ENCODE peak calls at places on chromosome 18, in four cellular contexts. J is Panc1, M is brain microvascular endothelial cell, Q is pancreas. X is an unnamed sample.

GRCh38 chr18:3062798-3063563 is 50.0 kb upstream of the LPIN2 start:
- DNase-seq in J (peak), M (no peak), Q (peak), X (peak)

GRCh38 chr18:48342588-48342987 is 66.6 kb downstream of the ZBTB7C start:
- DNase-seq in J (no peak), M (no peak), Q (no peak), X (no peak)

GRCh38 chr18:73462092-73462491 is 594.3 kb upstream of the NETO1 start:
- DNase-seq in J (no peak), M (peak), Q (peak), X (no peak)

GRCh38 chr18:31723998-31724711 is 36.5 kb downstream of the SLC25A52 start:
- DNase-seq in J (no peak), M (no peak), Q (peak), X (no peak)

GRCh38 chr18:62728254-62728653 is 12.9 kb downstream of the PHLPP1 start:
- DNase-seq in J (no peak), M (no peak), Q (no peak), X (no peak)

GRCh38 chr18:31325051-31325450 is 7.1 kb downstream of the DSG1 start:
- DNase-seq in J (peak), M (peak), Q (no peak), X (no peak)

GRCh38 chr18:67875936-67876335 is 359.4 kb upstream of the DSEL start:
- DNase-seq in J (no peak), M (peak), Q (no peak), X (no peak)

GRCh38 chr18:61854578-61854977 is 38.2 kb downstream of the RNF152 start:
- DNase-seq in J (no peak), M (peak), Q (no peak), X (no peak)

GRCh38 chr18:910247-910646 is 5.6 kb downstream of the ADCYAP1 start:
- DNase-seq in J (no peak), M (no peak), Q (no peak), X (no peak)

GRCh38 chr18:21406111-21406510 is 164.1 kb downstream of the GREB1L start:
- DNase-seq in J (no peak), M (no peak), Q (no peak), X (no peak)

GRCh38 chr18:9475643-9476580 is 599 bp downstream of the RALBP1 start:
- DNase-seq in J (no peak), M (peak), Q (no peak), X (no peak)

GRCh38 chr18:70380915-70381896 is 92.4 kb downstream of the SOCS6 start:
- DNase-seq in J (no peak), M (no peak), Q (peak), X (no peak)

GRCh38 chr18:9615280-9615797 is 980 bp upstream of the PPP4R1 start:
- DNase-seq in J (no peak), M (no peak), Q (no peak), X (no peak)

GRCh38 chr18:50895350-50896045 is 16.6 kb downstream of the ME2 start:
- DNase-seq in J (no peak), M (no peak), Q (no peak), X (no peak)

GRCh38 chr18:678482-679182 is 21.2 kb downstream of the TYMS start:
- DNase-seq in J (no peak), M (no peak), Q (no peak), X (no peak)

GRCh38 chr18:33578371-33579146 is 540 bp downstream of the ASXL3 start:
- DNase-seq in J (no peak), M (no peak), Q (peak), X (no peak)

GRCh38 chr18:11995445-11996189 is 14.3 kb downstream of the IMPA2 start:
- DNase-seq in J (no peak), M (peak), Q (peak), X (peak)

GRCh38 chr18:6750411-6750810 is 20.9 kb downstream of the ARHGAP28 start:
- DNase-seq in J (no peak), M (no peak), Q (no peak), X (no peak)

GRCh38 chr18:55859116-55859515 is 271.1 kb upstream of the TCF4 start:
- DNase-seq in J (no peak), M (peak), Q (no peak), X (no peak)

GRCh38 chr18:49359732-49360444 is 100.6 kb downstream of the DYM start:
- DNase-seq in J (no peak), M (no peak), Q (no peak), X (no peak)

GRCh38 chr18:28863396-28863795 is 686.5 kb upstream of the CDH2 start:
- DNase-seq in J (no peak), M (no peak), Q (no peak), X (no peak)

GRCh38 chr18:79400091-79400590 is 4.4 kb downstream of the NFATC1 start:
- DNase-seq in J (no peak), M (no peak), Q (peak), X (peak)

GRCh38 chr18:59921384-59921891 is 21.6 kb downstream of the PMAIP1 start:
- DNase-seq in J (no peak), M (no peak), Q (no peak), X (no peak)

GRCh38 chr18:52452427-52452826 is 112.4 kb downstream of the DCC start:
- DNase-seq in J (no peak), M (no peak), Q (no peak), X (no peak)

GRCh38 chr18:74190086-74190485 is 41.8 kb downstream of the TIMM21 start:
- DNase-seq in J (no peak), M (no peak), Q (no peak), X (no peak)

GRCh38 chr18:46628206-46628605 is 28.8 kb downstream of the LOXHD1 start:
- DNase-seq in J (no peak), M (no peak), Q (no peak), X (no peak)

GRCh38 chr18:6633370-6633769 is 96.1 kb upstream of the ARHGAP28 start:
- DNase-seq in J (no peak), M (no peak), Q (no peak), X (no peak)

GRCh38 chr18:73352546-73352945 is 484.8 kb upstream of the NETO1 start:
- DNase-seq in J (no peak), M (no peak), Q (no peak), X (no peak)

GRCh38 chr18:3281456-3282400 is 19.8 kb downstream of the MYL12B start:
- DNase-seq in J (peak), M (no peak), Q (no peak), X (no peak)

GRCh38 chr18:59627414-59627813 is 69.8 kb downstream of the CCBE1 start:
- DNase-seq in J (no peak), M (no peak), Q (no peak), X (no peak)

GRCh38 chr18:78582898-78583738 is 396.5 kb upstream of the SALL3 start:
- DNase-seq in J (no peak), M (no peak), Q (no peak), X (no peak)

DNA sequence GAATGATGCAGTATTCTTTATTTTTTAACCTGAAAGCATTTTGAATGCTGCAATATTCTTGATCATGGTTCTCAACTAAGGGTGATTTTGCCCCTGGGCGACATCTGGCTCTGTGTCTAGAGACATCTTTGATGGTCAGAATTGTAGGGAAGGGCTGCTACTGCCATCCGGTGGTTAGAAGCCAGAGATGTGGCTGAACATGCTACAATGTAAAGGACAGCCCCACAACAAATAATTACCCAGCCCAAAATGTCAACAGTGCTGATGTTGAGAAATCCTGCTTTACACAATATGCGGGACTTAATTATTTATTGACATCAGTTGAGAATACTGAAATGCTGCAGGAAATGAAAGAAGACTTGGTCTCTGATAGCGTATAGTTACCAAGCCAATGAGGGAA is 37.5 kb upstream of the SERPINB2 start:
- DNase-seq in J (no peak), M (peak), Q (no peak), X (no peak)
- TF ChIP-seq CTCF in J (peak), M (peak), Q (no peak), X (no peak)

GRCh38 chr18:27017901-27018500 is 152.5 kb upstream of the AQP4 start:
- DNase-seq in J (no peak), M (no peak), Q (no peak), X (no peak)
- TF ChIP-seq CTCF in J (peak), M (peak), Q (peak), X (no peak)

DNA sequence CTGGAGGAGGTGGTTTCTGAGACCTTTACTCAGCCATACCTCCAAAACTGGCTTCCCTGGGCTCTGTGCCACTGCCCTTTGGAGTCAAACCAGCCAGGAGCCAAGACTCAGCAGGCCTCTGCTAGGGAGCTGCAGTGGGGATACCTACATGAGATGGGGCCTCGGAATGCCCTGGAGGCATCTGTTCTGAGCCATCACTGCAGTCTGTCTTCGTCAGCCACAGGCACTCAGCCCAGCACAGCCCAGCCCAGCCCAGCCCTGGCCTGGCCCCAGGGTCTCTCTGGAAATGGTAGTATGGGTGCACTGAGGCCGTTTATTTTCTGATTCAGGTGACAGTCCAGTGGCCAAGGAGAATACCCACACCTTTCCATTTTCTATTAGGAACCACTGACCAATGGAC is 209.8 kb downstream of the CELF4 start:
- DNase-seq in J (no peak), M (no peak), Q (no peak), X (no peak)
- TF ChIP-seq CTCF in J (no peak), M (no peak), Q (no peak), X (no peak)

GRCh38 chr18:35993013-35993412 is 20.5 kb downstream of the RMP24 start:
- DNase-seq in J (no peak), M (no peak), Q (no peak), X (no peak)

GRCh38 chr18:35999925-36000324 is 27.4 kb downstream of the RMP24 start:
- DNase-seq in J (no peak), M (no peak), Q (no peak), X (no peak)

DNA sequence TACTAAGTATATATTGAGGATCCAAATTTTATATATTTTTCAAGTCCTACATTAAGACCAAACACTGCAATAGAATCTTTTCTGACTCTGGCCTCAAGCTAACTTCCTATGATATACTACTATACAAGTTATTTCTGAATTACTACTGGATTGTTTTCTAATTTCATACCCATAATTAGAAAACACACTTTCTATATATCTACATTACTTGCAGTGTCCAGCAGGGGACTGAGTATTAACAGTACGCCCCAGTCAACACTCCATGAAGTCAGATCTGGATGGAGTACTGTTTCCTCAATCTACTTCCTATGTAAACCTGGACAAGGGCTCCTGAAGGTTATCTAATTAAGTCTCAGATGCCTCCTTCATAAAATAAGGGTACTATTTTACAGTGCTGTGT is 26.5 kb downstream of the RMP24 start:
- DNase-seq in J (no peak), M (no peak), Q (no peak), X (no peak)
- TF ChIP-seq CTCF in J (peak), M (peak), Q (no peak), X (no peak)

DNA sequence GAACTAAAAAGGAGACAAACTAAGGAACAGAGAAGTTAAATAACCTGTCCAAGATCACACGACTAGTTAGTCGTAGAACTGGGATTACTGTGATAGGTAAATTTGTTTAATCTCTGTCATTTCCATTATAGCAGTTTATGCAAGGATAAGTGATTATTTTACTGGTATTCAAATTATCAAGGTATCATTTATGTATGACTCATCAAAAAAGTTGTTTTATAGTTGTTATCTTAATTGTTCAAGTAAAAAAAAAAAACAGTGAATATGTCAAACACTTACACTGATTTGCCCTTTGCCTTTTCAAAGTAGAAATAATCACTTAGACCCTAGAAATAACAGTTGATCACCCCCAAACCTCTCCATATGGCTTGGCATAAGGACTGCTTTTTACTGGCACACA is 173.6 kb downstream of the RIT2 start:
- DNase-seq in J (no peak), M (no peak), Q (no peak), X (no peak)
- TF ChIP-seq CTCF in J (no peak), M (no peak), Q (no peak), X (no peak)

GRCh38 chr18:23503038-23503966 is at the start of gene RMC1:
- DNase-seq in J (no peak), M (peak), Q (peak), X (peak)
- TF ChIP-seq CTCF in J (peak), M (peak), Q (no peak), X (no peak)

X was measured in activated B cell treated with CpG ODN at 0.5 μM for 24 hours.